ENCODE peak calls at places on chromosomes 2 and 18, in five cellular contexts. Q, S, T, R and P are unnamed samples.
A peak's percentile ranks its signal among the peaks of the same experiment; 100 is the strongest.

GRCh38 chr2:148948865-148949264 is 73.8 kb downstream of the KIF5C start:
- DNase-seq in T (no peak), R (peak; percentile 54), S (no peak), Q (no peak), P (no peak)

GRCh38 chr2:200929334-200930249 is 33.9 kb downstream of the ORC2 start:
- DNase-seq in Q (peak; percentile 30), T (no peak), S (no peak), R (no peak), P (no peak)

GRCh38 chr2:17495590-17495989 is 22.6 kb downstream of the RAD51AP2 start:
- DNase-seq in R (no peak), S (no peak), Q (no peak), T (no peak), P (no peak)

GRCh38 chr2:171557363-171557762 is 35.1 kb downstream of the CYBRD1 start:
- DNase-seq in Q (no peak), T (no peak), R (no peak), S (no peak), P (no peak)

GRCh38 chr2:150188801-150189200 is 298.7 kb downstream of the RND3 start:
- DNase-seq in R (no peak), S (no peak), Q (no peak), T (no peak), P (no peak)

GRCh38 chr2:221551864-221552263 is 20.2 kb downstream of the EPHA4 start:
- DNase-seq in T (no peak), Q (no peak), R (no peak), S (no peak), P (no peak)

GRCh38 chr2:223465793-223466192 is 136.4 kb downstream of the SCG2 start:
- DNase-seq in S (peak; percentile 80), T (no peak), R (peak; percentile 45), Q (peak; percentile 98), P (no peak)

GRCh38 chr2:232893834-232894233 is 23.8 kb downstream of the SNORC start:
- DNase-seq in R (no peak), S (peak; percentile 30), Q (no peak), T (no peak), P (no peak)

GRCh38 chr2:105952131-105952530 is 207.4 kb downstream of the NCK2 start:
- DNase-seq in T (no peak), Q (no peak), S (no peak), R (no peak), P (no peak)

GRCh38 chr18:58241877-58242276 is 197.9 kb downstream of the NEDD4L start:
- DNase-seq in T (peak; percentile 87), R (no peak), S (no peak), Q (peak; percentile 67), P (no peak)

GRCh38 chr18:74243127-74243526 is 48.6 kb downstream of the CYB5A start:
- DNase-seq in S (no peak), R (no peak), T (no peak), Q (no peak), P (no peak)